ENCODE peak calls at places on chromosomes 3 and 15, in six cellular contexts. K is prostate gland; X is lower lobe of right lung; W is CD4-positive, CD25-positive, alpha-beta regulatory T cell; Z is OCI-LY7; Y is ovary. R is an unnamed sample. For H3K36me3 and H3K4me1, the result is how much of the 10 kb centered on the place peaks cover.

GRCh38 chr15:67065531-67066005 is at the start of gene SMAD3:
- DNase-seq in K (peak), X (peak), W (peak), Z (peak), Y (peak), R (peak)

GRCh38 chr3:62233065-62233464 is 140.3 kb downstream of the FEZF2 start:
- DNase-seq in K (no peak), X (no peak), W (no peak), Z (no peak), Y (no peak), R (no peak)

GRCh38 chr3:194140520-194141414 is 4.8 kb downstream of the HES1 start:
- DNase-seq in K (no peak), X (peak), W (peak), Z (no peak), Y (peak), R (peak)

GRCh38 chr15:59668571-59668970 is 11.3 kb upstream of the GTF2A2 start:
- DNase-seq in K (no peak), X (no peak), W (no peak), Z (no peak), Y (no peak), R (no peak)

GRCh38 chr15:63054985-63055384 is 12.4 kb downstream of the TPM1 start:
- DNase-seq in K (no peak), X (no peak), W (no peak), Z (no peak), Y (no peak), R (peak)

GRCh38 chr15:65902373-65902772 is 33.1 kb downstream of the RAB11A start:
- DNase-seq in K (peak), X (peak), W (no peak), Z (peak), Y (no peak), R (peak)

GRCh38 chr3:194111336-194111735 is 24.6 kb upstream of the HES1 start:
- DNase-seq in K (no peak), X (no peak), W (no peak), Z (no peak), Y (no peak), R (no peak)

GRCh38 chr15:38254065-38254883 is 1.6 kb downstream of the SPRED1 start:
- DNase-seq in K (peak), X (peak), W (peak), Z (peak), Y (peak), R (peak)

GRCh38 chr3:160472344-160472743 is 22.8 kb upstream of the TRIM59 start:
- DNase-seq in K (no peak), X (no peak), W (no peak), Z (no peak), Y (no peak), R (no peak)

GRCh38 chr3:40642812-40643211 is 118.1 kb downstream of the ZNF621 start:
- DNase-seq in K (no peak), X (no peak), W (no peak), Z (no peak), Y (no peak), R (no peak)

GRCh38 chr15:62928242-62928995 is 114.1 kb upstream of the TPM1 start:
- DNase-seq in K (no peak), X (no peak), W (no peak), Z (no peak), Y (no peak), R (no peak)

GRCh38 chr15:93019091-93019490 is 69.9 kb downstream of the RGMA start:
- DNase-seq in K (no peak), X (no peak), W (no peak), Z (no peak), Y (no peak), R (no peak)
- H3K36me3 ChIP-seq in K (under half), X (half or more), W (half or more), Z (half or more), Y (under half), R (under half)

GRCh38 chr15:68580883-68581155 is 2.0 kb downstream of the CORO2B start:
- DNase-seq in K (no peak), X (no peak), W (no peak), Z (no peak), Y (no peak), R (no peak)
- H3K4me1 ChIP-seq in K (under half), X (under half), W (under half), Z (half or more), Y (under half), R (under half)

DNA sequence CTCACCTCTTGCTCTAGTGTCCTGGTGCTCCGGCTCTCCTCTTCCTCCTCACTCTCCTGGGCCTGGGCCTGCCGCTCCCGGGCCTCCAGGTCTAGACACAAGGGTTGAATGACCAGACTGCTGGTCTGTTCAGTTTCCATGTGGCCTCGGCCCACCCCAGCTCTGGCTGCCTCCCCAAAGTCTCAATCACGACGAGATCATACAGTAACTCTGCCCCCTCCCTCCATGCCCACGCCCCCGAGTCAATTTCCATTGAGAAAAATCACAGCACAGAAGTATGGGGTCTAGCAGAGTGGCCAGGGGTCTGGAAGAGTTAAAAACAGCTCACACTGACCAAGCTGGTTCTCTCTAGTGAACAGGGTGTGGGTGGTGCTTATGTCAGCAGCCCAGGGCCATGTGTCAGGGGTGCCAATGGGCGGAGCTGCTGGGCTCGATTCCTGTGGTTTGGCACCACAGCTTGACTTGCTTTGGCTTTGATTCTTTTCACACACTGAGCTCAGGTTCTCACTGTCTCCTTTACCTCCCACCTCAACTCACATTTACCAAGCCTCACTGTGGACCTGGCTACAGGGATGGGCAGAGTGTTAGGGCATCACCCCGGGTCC is 6.9 kb downstream of the C15orf62 start:
- DNase-seq in K (peak), X (peak), W (peak), Z (no peak), Y (no peak), R (no peak)
- H3K36me3 ChIP-seq in K (under half), X (half or more), W (half or more), Z (half or more), Y (under half), R (under half)

GRCh38 chr3:46107682-46108081 is 80.4 kb upstream of the XCR1 start:
- DNase-seq in K (no peak), X (no peak), W (no peak), Z (no peak), Y (no peak), R (no peak)
- H3K4me1 ChIP-seq in K (under half), X (under half), W (under half), Z (under half), Y (under half), R (under half)

R was measured in colonic mucosa.